ENCODE peak calls at places on chromosomes 16 and 17, in six cellular contexts. R is GM12891, X is H1, U is GM12878, W is HepG2, N is K562. K is an unnamed sample.

GRCh38 chr16:8934601-8935000 is 29.1 kb downstream of the USP7 start:
- DNase-seq in R (no peak), X (no peak), U (no peak), W (no peak), N (no peak), K (no peak)

GRCh38 chr16:15879255-15879804 is 9.1 kb downstream of the CEP20 start:
- DNase-seq in R (no peak), X (no peak), U (no peak), W (peak; percentile 46), N (peak; percentile 47), K (no peak)

GRCh38 chr17:10698116-10698818 is 873 bp downstream of the ADPRM start:
- DNase-seq in R (no peak), X (no peak), U (no peak), W (peak; percentile 10), N (no peak), K (no peak)

GRCh38 chr17:72587773-72588511 is 467.1 kb downstream of the SOX9 start:
- DNase-seq in R (no peak), X (no peak), U (no peak), W (peak; percentile 49), N (no peak), K (no peak)

GRCh38 chr16:70156207-70156978 is 17.2 kb upstream of the CLEC18C start:
- DNase-seq in R (no peak), X (no peak), U (no peak), W (no peak), N (peak; percentile 25), K (no peak)

GRCh38 chr17:77883213-77883650 is 75.3 kb upstream of the TNRC6C start:
- DNase-seq in R (no peak), X (no peak), U (no peak), W (no peak), N (no peak), K (no peak)

GRCh38 chr16:83005653-83006160 is 378.9 kb downstream of the CDH13 start:
- DNase-seq in R (no peak), X (no peak), U (no peak), W (no peak), N (no peak), K (no peak)

GRCh38 chr16:89009343-89010209 is 32.6 kb upstream of the CBFA2T3 start:
- DNase-seq in R (no peak), X (no peak), U (no peak), W (no peak), N (peak; percentile 77), K (no peak)

GRCh38 chr16:7345423-7345822 is 12.8 kb downstream of the RBFOX1 start:
- DNase-seq in R (no peak), X (no peak), U (no peak), W (no peak), N (no peak), K (no peak)

GRCh38 chr17:9053406-9053805 is 32.1 kb downstream of the NTN1 start:
- DNase-seq in R (no peak), X (no peak), U (no peak), W (no peak), N (no peak), K (no peak)

GRCh38 chr17:74599531-74599939 is 7.5 kb upstream of the CD300LD start:
- DNase-seq in R (no peak), X (no peak), U (no peak), W (no peak), N (no peak), K (no peak)

GRCh38 chr17:35254107-35254802 is 11.4 kb downstream of the SLFN5 start:
- DNase-seq in R (no peak), X (no peak), U (no peak), W (peak; percentile 56), N (no peak), K (no peak)

GRCh38 chr16:85888405-85889331 is 10.3 kb upstream of the IRF8 start:
- DNase-seq in R (peak; percentile 60), X (no peak), U (peak; percentile 89), W (peak; percentile 33), N (no peak), K (peak; percentile 56)

GRCh38 chr17:37605813-37606505 is 3.3 kb downstream of the SYNRG start:
- DNase-seq in R (no peak), X (no peak), U (no peak), W (no peak), N (no peak), K (no peak)

GRCh38 chr17:14845562-14846335 is 419.4 kb downstream of the PMP22 start:
- DNase-seq in R (no peak), X (no peak), U (no peak), W (no peak), N (no peak), K (no peak)

GRCh38 chr17:2122641-2123302 is 67.9 kb downstream of the HIC1 start:
- DNase-seq in R (peak; percentile 32), X (no peak), U (no peak), W (no peak), N (no peak), K (no peak)

GRCh38 chr16:29107299-29107698 is 122.4 kb downstream of the LAT start:
- DNase-seq in R (no peak), X (peak; percentile 29), U (no peak), W (no peak), N (peak; percentile 35), K (no peak)

GRCh38 chr17:39576187-39576586 is 31.5 kb downstream of the NEUROD2 start:
- DNase-seq in R (no peak), X (no peak), U (no peak), W (peak; percentile 35), N (no peak), K (no peak)

GRCh38 chr16:4693956-4694663 is 748 bp downstream of the NUDT16L1 start:
- DNase-seq in R (peak; percentile 84), X (no peak), U (no peak), W (no peak), N (peak; percentile 86), K (peak; percentile 78)

GRCh38 chr17:54839022-54839806 is 61.4 kb upstream of the TOM1L1 start:
- DNase-seq in R (no peak), X (no peak), U (no peak), W (no peak), N (no peak), K (no peak)

GRCh38 chr17:7912927-7913524 is 3.1 kb downstream of the RNF227 start:
- DNase-seq in R (peak; percentile 50), X (no peak), U (peak; percentile 43), W (peak; percentile 77), N (peak; percentile 48), K (no peak)

GRCh38 chr17:62675260-62675659 is 47.8 kb downstream of the MRC2 start:
- DNase-seq in R (no peak), X (no peak), U (no peak), W (no peak), N (no peak), K (no peak)

GRCh38 chr16:73172621-73173312 is 124.8 kb upstream of the ZFHX3 start:
- DNase-seq in R (no peak), X (no peak), U (no peak), W (no peak), N (peak; percentile 32), K (no peak)

GRCh38 chr17:56819030-56819429 is 14.7 kb downstream of the C17orf67 start:
- DNase-seq in R (no peak), X (no peak), U (no peak), W (no peak), N (no peak), K (no peak)

GRCh38 chr16:84740596-84741071 is 40.8 kb downstream of the USP10 start:
- DNase-seq in R (no peak), X (no peak), U (no peak), W (peak; percentile 67), N (no peak), K (no peak)

DNA sequence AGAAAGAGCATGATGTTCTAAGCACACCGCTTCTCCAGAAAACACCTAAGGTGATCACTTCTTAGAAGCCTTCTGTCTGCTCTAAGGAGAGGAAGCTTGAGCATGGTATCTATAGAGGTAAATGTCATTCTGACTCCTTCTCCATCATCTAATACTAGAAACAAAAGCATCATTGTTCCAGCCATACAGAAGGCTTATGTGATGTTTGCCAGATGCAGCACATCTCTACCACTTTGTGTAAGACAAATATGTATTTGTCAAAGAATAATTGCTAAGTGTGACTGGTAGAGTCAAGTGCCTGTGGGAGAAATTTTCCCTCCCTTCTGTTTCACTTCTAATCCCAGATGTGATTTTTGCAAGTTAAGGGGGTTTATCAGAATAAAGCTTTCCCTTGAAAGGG is 217.1 kb downstream of the HS3ST3A1 start:
- DNase-seq in R (no peak), X (no peak), U (no peak), W (peak; percentile 22), N (no peak), K (no peak)
- TF ChIP-seq POLR2A in R (no peak), X (no peak), U (no peak), W (no peak), N (no peak), K (no peak)

GRCh38 chr17:59093702-59094231 is 12.9 kb downstream of the TRIM37 start:
- DNase-seq in R (no peak), X (no peak), U (no peak), W (peak; percentile 15), N (no peak), K (no peak)
- TF ChIP-seq TAF1 in R (no peak), X (no peak), U (no peak), W (no peak), N (no peak), K (no peak)

DNA sequence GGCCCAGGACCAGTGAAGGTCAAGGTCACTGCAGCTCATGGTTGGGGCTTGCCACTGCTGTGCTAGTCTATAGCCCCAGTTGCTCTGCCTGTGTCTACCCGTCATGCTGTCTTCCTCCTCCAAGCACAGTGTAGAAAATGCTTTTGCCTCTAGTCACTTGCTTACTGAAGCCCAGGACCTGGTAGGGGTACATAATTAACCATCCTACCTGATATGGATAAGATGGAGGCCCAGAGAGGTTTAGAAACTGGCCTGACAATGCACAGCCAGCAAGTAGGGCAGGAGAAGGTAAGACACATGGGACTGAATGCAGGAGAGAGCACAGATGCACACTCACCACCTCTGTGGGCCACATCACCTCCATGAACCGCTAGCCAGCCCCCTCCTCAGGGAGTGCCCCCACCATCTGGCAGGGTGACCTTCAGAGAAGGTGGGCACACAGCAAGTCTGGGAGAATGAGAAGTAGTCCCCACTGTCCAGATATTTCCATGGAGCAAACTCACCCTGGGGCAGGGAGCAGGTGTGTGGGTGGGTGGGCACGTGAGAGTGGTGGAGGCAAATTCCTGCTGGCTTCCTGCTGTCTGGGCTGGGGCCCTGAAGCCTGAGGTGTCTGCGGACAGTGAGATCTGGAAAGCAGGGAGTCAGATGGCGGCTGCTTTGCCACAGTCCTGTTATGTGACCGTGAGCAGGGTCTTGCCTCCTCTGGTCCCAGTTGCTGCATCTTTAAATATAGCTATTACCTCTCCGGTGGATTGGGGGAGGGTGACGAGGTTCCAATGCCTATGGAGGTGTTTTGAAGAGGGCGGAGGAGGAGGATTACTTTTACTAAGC is 1.0 kb downstream of the CX3CL1 start:
- DNase-seq in R (no peak), X (no peak), U (no peak), W (peak; percentile 43), N (no peak), K (no peak)
- TF ChIP-seq POLR2A in R (no peak), X (no peak), U (no peak), W (peak; percentile 75), N (no peak), K (no peak)

DNA sequence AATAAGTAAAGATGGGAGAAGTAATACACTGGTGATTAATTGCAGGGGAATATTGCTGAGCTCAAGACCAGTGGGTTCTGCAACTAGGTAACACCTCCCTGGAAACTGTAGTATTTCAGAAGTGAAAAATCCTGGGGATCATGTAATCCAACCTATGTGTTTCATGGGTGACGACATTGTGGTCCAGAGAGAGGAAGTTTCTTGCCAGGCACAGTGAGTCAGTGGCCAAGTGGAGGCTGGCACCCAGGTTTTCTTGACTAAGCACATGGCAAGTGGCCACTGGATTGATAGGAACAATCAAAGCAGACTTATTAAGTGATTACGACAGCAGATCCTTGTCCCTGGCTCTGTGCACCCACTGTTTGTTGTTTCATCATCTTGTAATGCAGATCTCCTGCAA is 14.6 kb upstream of the CIITA start:
- DNase-seq in R (no peak), X (no peak), U (no peak), W (no peak), N (no peak), K (no peak)
- TF ChIP-seq TAF1 in R (no peak), X (no peak), U (no peak), W (no peak), N (no peak), K (no peak)

GRCh38 chr16:67173808-67174705 is 3.7 kb downstream of the NOL3 start:
- DNase-seq in R (no peak), X (no peak), U (no peak), W (peak; percentile 82), N (no peak), K (peak; percentile 74)
- TF ChIP-seq POLR2A in R (no peak), X (no peak), U (peak; percentile 50), W (peak; percentile 11), N (no peak), K (no peak)

K was measured in GM12892.